ENCODE peak calls at places on chromosome 17, in four cellular contexts. One of them, this sample, is unnamed.
A peak's percentile ranks its signal among the peaks of the same experiment; 100 is the strongest.

GRCh38 chr17:78224226-78225087 is 7.0 kb upstream of the TMEM235 start:
- DNase-seq in iris pigment epithelial cell: no peak
- DNase-seq in mucosa of descending colon: no peak
- DNase-seq in memory B cell: no peak
- DNase-seq in this sample: no peak

GRCh38 chr17:57776366-57776765 is 31.3 kb upstream of the CCDC182 start:
- DNase-seq in iris pigment epithelial cell: no peak
- DNase-seq in mucosa of descending colon: no peak
- DNase-seq in memory B cell: no peak
- DNase-seq in this sample: no peak

GRCh38 chr17:50875074-50875473 is 8.9 kb upstream of the TOB1 start:
- DNase-seq in iris pigment epithelial cell: no peak
- DNase-seq in mucosa of descending colon: no peak
- DNase-seq in memory B cell: no peak
- DNase-seq in this sample: no peak

GRCh38 chr17:4739122-4740024 is at the start of the genes CXCL16 and ZMYND15:
- DNase-seq in iris pigment epithelial cell: peak; percentile 36
- DNase-seq in mucosa of descending colon: peak; percentile 84
- DNase-seq in memory B cell: peak; percentile 76
- DNase-seq in this sample: peak; percentile 54

GRCh38 chr17:21193031-21193430 is 20.9 kb downstream of the TMEM11 start:
- DNase-seq in iris pigment epithelial cell: no peak
- DNase-seq in mucosa of descending colon: no peak
- DNase-seq in memory B cell: no peak
- DNase-seq in this sample: no peak

GRCh38 chr17:82882715-82883446 is 43.1 kb upstream of the ZNF750 start:
- DNase-seq in iris pigment epithelial cell: no peak
- DNase-seq in mucosa of descending colon: peak; percentile 86
- DNase-seq in memory B cell: no peak
- DNase-seq in this sample: no peak

GRCh38 chr17:17208013-17208412 is 1.9 kb upstream of the PLD6 start:
- DNase-seq in iris pigment epithelial cell: no peak
- DNase-seq in mucosa of descending colon: no peak
- DNase-seq in memory B cell: no peak
- DNase-seq in this sample: no peak

GRCh38 chr17:56679148-56679766 is 85.8 kb downstream of the NOG start:
- DNase-seq in iris pigment epithelial cell: peak; percentile 63
- DNase-seq in mucosa of descending colon: no peak
- DNase-seq in memory B cell: no peak
- DNase-seq in this sample: peak; percentile 47

GRCh38 chr17:58487589-58488427 is at the start of gene HSF5:
- DNase-seq in iris pigment epithelial cell: peak; percentile 7
- DNase-seq in mucosa of descending colon: peak; percentile 46
- DNase-seq in memory B cell: peak; percentile 82
- DNase-seq in this sample: peak; percentile 19

GRCh38 chr17:47295037-47295873 is 28.5 kb upstream of the EFCAB13 start:
- DNase-seq in iris pigment epithelial cell: no peak
- DNase-seq in mucosa of descending colon: no peak
- DNase-seq in memory B cell: no peak
- DNase-seq in this sample: no peak

GRCh38 chr17:69434164-69434579 is 19.7 kb downstream of the MAP2K6 start:
- DNase-seq in iris pigment epithelial cell: peak; percentile 74
- DNase-seq in mucosa of descending colon: no peak
- DNase-seq in memory B cell: no peak
- DNase-seq in this sample: peak; percentile 92

GRCh38 chr17:16443390-16444257 is 28.3 kb downstream of the TRPV2 start:
- DNase-seq in iris pigment epithelial cell: no peak
- DNase-seq in mucosa of descending colon: no peak
- DNase-seq in memory B cell: no peak
- DNase-seq in this sample: no peak

GRCh38 chr17:28372945-28373274 is 1.4 kb downstream of the SARM1 start:
- DNase-seq in iris pigment epithelial cell: no peak
- DNase-seq in mucosa of descending colon: no peak
- DNase-seq in memory B cell: no peak
- DNase-seq in this sample: no peak

GRCh38 chr17:5248821-5249479 is 14.3 kb upstream of the SCIMP start:
- DNase-seq in iris pigment epithelial cell: no peak
- DNase-seq in mucosa of descending colon: no peak
- DNase-seq in memory B cell: no peak
- DNase-seq in this sample: no peak

GRCh38 chr17:12637015-12637414 is 28.7 kb upstream of the MYOCD start:
- DNase-seq in iris pigment epithelial cell: peak; percentile 99
- DNase-seq in mucosa of descending colon: no peak
- DNase-seq in memory B cell: no peak
- DNase-seq in this sample: peak; percentile 88

GRCh38 chr17:83062011-83062817 is 17.2 kb upstream of the METRNL start:
- DNase-seq in iris pigment epithelial cell: no peak
- DNase-seq in mucosa of descending colon: peak; percentile 21
- DNase-seq in memory B cell: no peak
- DNase-seq in this sample: no peak

GRCh38 chr17:82520041-82520910 is 744 bp downstream of the FOXK2 start:
- DNase-seq in iris pigment epithelial cell: no peak
- DNase-seq in mucosa of descending colon: peak; percentile 59
- DNase-seq in memory B cell: peak; percentile 56
- DNase-seq in this sample: peak; percentile 41

GRCh38 chr17:278055-279028 is 74.3 kb downstream of the RPH3AL start:
- DNase-seq in iris pigment epithelial cell: no peak
- DNase-seq in mucosa of descending colon: no peak
- DNase-seq in memory B cell: no peak
- DNase-seq in this sample: no peak

GRCh38 chr17:60089097-60089844 is 10.6 kb upstream of the HEATR6 start:
- DNase-seq in iris pigment epithelial cell: no peak
- DNase-seq in mucosa of descending colon: no peak
- DNase-seq in memory B cell: no peak
- DNase-seq in this sample: no peak

GRCh38 chr17:6244796-6245195 is 174.6 kb downstream of the WSCD1 start:
- DNase-seq in iris pigment epithelial cell: no peak
- DNase-seq in mucosa of descending colon: no peak
- DNase-seq in memory B cell: no peak
- DNase-seq in this sample: peak; percentile 73

GRCh38 chr17:44367626-44368025 is 4.0 kb upstream of the FAM171A2 start:
- DNase-seq in iris pigment epithelial cell: no peak
- DNase-seq in mucosa of descending colon: no peak
- DNase-seq in memory B cell: no peak
- DNase-seq in this sample: no peak

GRCh38 chr17:77373298-77374169 is 232.8 kb downstream of the SEC14L1 start:
- DNase-seq in iris pigment epithelial cell: peak; percentile 47
- DNase-seq in mucosa of descending colon: peak; percentile 61
- DNase-seq in memory B cell: peak; percentile 59
- DNase-seq in this sample: no peak

GRCh38 chr17:67689534-67690177 is 28.1 kb upstream of the NOL11 start:
- DNase-seq in iris pigment epithelial cell: peak; percentile 57
- DNase-seq in mucosa of descending colon: no peak
- DNase-seq in memory B cell: peak; percentile 39
- DNase-seq in this sample: peak; percentile 67

GRCh38 chr17:12928736-12929135 is 89.1 kb downstream of the ELAC2 start:
- DNase-seq in iris pigment epithelial cell: no peak
- DNase-seq in mucosa of descending colon: no peak
- DNase-seq in memory B cell: no peak
- DNase-seq in this sample: no peak

GRCh38 chr17:51000835-51001638 is 119.6 kb downstream of the SPAG9 start:
- DNase-seq in iris pigment epithelial cell: peak; percentile 75
- DNase-seq in mucosa of descending colon: no peak
- DNase-seq in memory B cell: no peak
- DNase-seq in this sample: peak; percentile 67

GRCh38 chr17:81022371-81022729 is 12.6 kb upstream of the BAIAP2 start:
- DNase-seq in iris pigment epithelial cell: no peak
- DNase-seq in mucosa of descending colon: no peak
- DNase-seq in memory B cell: no peak
- DNase-seq in this sample: no peak